ENCODE peak calls at places on chromosome 1, in seven cellular contexts. One of them, this sample, is unnamed.

GRCh38 chr1:150765229-150765976 is at the start of gene CTSS:
- DNase-seq in posterior cingulate gyrus: no peak
- DNase-seq in HT1080: peak; percentile 6
- DNase-seq in breast epithelium: no peak
- DNase-seq in effector CD4-positive, alpha-beta T cell: no peak
- DNase-seq in HTR-8/SVneo: no peak
- DNase-seq in AG10803: peak; percentile 21
- DNase-seq in this sample: no peak

GRCh38 chr1:22607154-22607553 is 29.3 kb upstream of the C1QA start:
- DNase-seq in AG10803: no peak
- DNase-seq in HTR-8/SVneo: no peak
- DNase-seq in effector CD4-positive, alpha-beta T cell: no peak
- DNase-seq in breast epithelium: no peak
- DNase-seq in posterior cingulate gyrus: no peak
- DNase-seq in HT1080: no peak
- DNase-seq in this sample: no peak

GRCh38 chr1:52636701-52637695 is 4.0 kb downstream of the SHISAL2A start:
- DNase-seq in effector CD4-positive, alpha-beta T cell: peak; percentile 66
- DNase-seq in HT1080: peak; percentile 11
- DNase-seq in AG10803: no peak
- DNase-seq in posterior cingulate gyrus: peak; percentile 20
- DNase-seq in HTR-8/SVneo: no peak
- DNase-seq in breast epithelium: no peak
- DNase-seq in this sample: no peak

GRCh38 chr1:155287987-155288543 is 10.8 kb downstream of the HCN3 start:
- DNase-seq in AG10803: no peak
- DNase-seq in HT1080: no peak
- DNase-seq in breast epithelium: no peak
- DNase-seq in posterior cingulate gyrus: no peak
- DNase-seq in HTR-8/SVneo: no peak
- DNase-seq in effector CD4-positive, alpha-beta T cell: no peak
- DNase-seq in this sample: no peak

GRCh38 chr1:9229549-9229948 is 5.0 kb upstream of the H6PD start:
- DNase-seq in AG10803: no peak
- DNase-seq in posterior cingulate gyrus: no peak
- DNase-seq in breast epithelium: no peak
- DNase-seq in HTR-8/SVneo: no peak
- DNase-seq in HT1080: peak; percentile 36
- DNase-seq in effector CD4-positive, alpha-beta T cell: no peak
- DNase-seq in this sample: no peak

GRCh38 chr1:204417231-204417997 is 5.8 kb upstream of the PPP1R15B start:
- DNase-seq in AG10803: peak; percentile 98
- DNase-seq in HT1080: peak; percentile 91
- DNase-seq in HTR-8/SVneo: peak; percentile 88
- DNase-seq in effector CD4-positive, alpha-beta T cell: no peak
- DNase-seq in breast epithelium: peak; percentile 73
- DNase-seq in posterior cingulate gyrus: peak; percentile 43
- DNase-seq in this sample: peak; percentile 35

GRCh38 chr1:244199883-244200282 is 148.8 kb downstream of the ZBTB18 start:
- DNase-seq in effector CD4-positive, alpha-beta T cell: no peak
- DNase-seq in AG10803: no peak
- DNase-seq in posterior cingulate gyrus: no peak
- DNase-seq in HTR-8/SVneo: no peak
- DNase-seq in HT1080: no peak
- DNase-seq in breast epithelium: no peak
- DNase-seq in this sample: no peak

GRCh38 chr1:33119532-33120217 is 38.7 kb downstream of the AZIN2 start:
- DNase-seq in HTR-8/SVneo: no peak
- DNase-seq in AG10803: peak; percentile 24
- DNase-seq in HT1080: no peak
- DNase-seq in posterior cingulate gyrus: no peak
- DNase-seq in effector CD4-positive, alpha-beta T cell: no peak
- DNase-seq in breast epithelium: no peak
- DNase-seq in this sample: no peak

GRCh38 chr1:183339556-183340167 is 78.5 kb downstream of the NMNAT2 start:
- DNase-seq in posterior cingulate gyrus: no peak
- DNase-seq in effector CD4-positive, alpha-beta T cell: no peak
- DNase-seq in HT1080: no peak
- DNase-seq in breast epithelium: no peak
- DNase-seq in AG10803: no peak
- DNase-seq in HTR-8/SVneo: no peak
- DNase-seq in this sample: no peak